ENCODE peak calls at places on chromosomes 4 and X, in six cellular contexts. E is ELR; C is activated CD4-positive, alpha-beta T cell treated with anti-CD3 and anti-CD28 coated beads for 48 hours; U is activated naive CD4-positive, alpha-beta T cell treated with Interleukin-2 at 50 U/mL for 16 hours; R is lung; S is astrocyte of the spinal cord. K is an unnamed sample.

GRCh38 chr4:117783716-117784115 is 250.6 kb upstream of the NDST3 start:
- DNase-seq in R (no peak), E (peak; percentile 69), C (no peak), S (peak; percentile 63), U (no peak), K (no peak)

GRCh38 chrX:138485767-138486166 is 225.8 kb downstream of the FGF13 start:
- DNase-seq in C (no peak), S (no peak), U (no peak), E (no peak), R (no peak), K (no peak)

GRCh38 chr4:78542373-78542772 is 9.2 kb upstream of the ANXA3 start:
- DNase-seq in S (no peak), R (no peak), E (peak; percentile 46), U (no peak), C (no peak), K (no peak)

GRCh38 chrX:124328765-124329164 is 3.7 kb upstream of the TEX13D start:
- DNase-seq in C (no peak), E (peak; percentile 1), U (no peak), S (peak; percentile 20), R (no peak), K (no peak)

GRCh38 chr4:148017801-148018200 is 285.9 kb downstream of the ARHGAP10 start:
- DNase-seq in C (no peak), R (no peak), S (no peak), E (no peak), U (no peak), K (peak; percentile 44)

GRCh38 chr4:48152259-48152658 is 18.2 kb upstream of the TXK start:
- DNase-seq in U (no peak), R (no peak), E (no peak), S (no peak), C (no peak), K (no peak)

GRCh38 chr4:3215733-3216132 is 33.2 kb upstream of the MSANTD1 start:
- DNase-seq in E (no peak), U (no peak), C (no peak), S (no peak), R (no peak), K (peak; percentile 9)

GRCh38 chr4:1939664-1940509 is 68.7 kb downstream of the NSD2 start:
- DNase-seq in U (no peak), R (no peak), E (peak; percentile 82), S (peak; percentile 95), C (no peak), K (no peak)

GRCh38 chr4:109406337-109406931 is 27.2 kb upstream of the SEC24B start:
- DNase-seq in R (no peak), S (peak; percentile 74), U (no peak), C (peak; percentile 26), E (peak; percentile 59), K (no peak)

GRCh38 chr4:176187610-176188009 is 7.8 kb downstream of the SPATA4 start:
- DNase-seq in E (peak; percentile 78), R (no peak), C (no peak), U (no peak), S (peak; percentile 20), K (no peak)

GRCh38 chr4:155207534-155208257 is 740 bp upstream of the NPY2R start:
- DNase-seq in C (no peak), E (peak; percentile 10), R (no peak), U (no peak), S (peak; percentile 7), K (no peak)